ENCODE peak calls at places on chromosomes 16 and 17, in ten cellular contexts. Z is activated CD8-positive, alpha-beta T cell treated with anti-CD3 and anti-CD28 coated beads, Interleukin-2, amount 10 ng/mL, durations not matched to agents 7 days and 5 days; T is stimulated activated naive CD8-positive, alpha-beta T cell treated with anti-CD3 and anti-CD28 coated beads, Interleukin-15, amount 100 ng/mL, for 72 hours; H is effector memory CD8-positive, alpha-beta T cell; D is esophagus mucosa; R is left lung; Y is aorta; J is upper lobe of right lung; N is Right ventricle myocardium superior; F is natural killer cell. M is an unnamed sample.

GRCh38 chr17:73365934-73366623 is 54.3 kb upstream of the CDC42EP4 start:
- ATAC-seq in Z (no peak), T (no peak), H (no peak), D (no peak), R (no peak), Y (no peak), J (peak), N (peak), F (no peak), M (peak)

GRCh38 chr17:50892101-50892776 is 26.1 kb upstream of the TOB1 start:
- ATAC-seq in Z (no peak), T (no peak), H (no peak), D (no peak), R (no peak), Y (no peak), J (no peak), N (no peak), F (no peak), M (no peak)

GRCh38 chr16:3486506-3487215 is 8.6 kb downstream of the C16orf90 start:
- ATAC-seq in Z (no peak), T (no peak), H (no peak), D (no peak), R (no peak), Y (no peak), J (no peak), N (peak), F (no peak), M (no peak)

GRCh38 chr16:85253127-85253941 is 141.1 kb upstream of the CIBAR2 start:
- ATAC-seq in Z (peak), T (peak), H (peak), D (peak), R (peak), Y (peak), J (peak), N (peak), F (peak), M (peak)

GRCh38 chr16:56337131-56337857 is 88.1 kb downstream of the AMFR start:
- ATAC-seq in Z (no peak), T (no peak), H (no peak), D (no peak), R (no peak), Y (no peak), J (no peak), N (no peak), F (no peak), M (no peak)

GRCh38 chr16:48950184-48950583 is 331.5 kb downstream of the CBLN1 start:
- ATAC-seq in Z (no peak), T (no peak), H (no peak), D (no peak), R (no peak), Y (no peak), J (no peak), N (no peak), F (no peak), M (no peak)

GRCh38 chr16:74438492-74438979 is 17.3 kb upstream of the CLEC18B start:
- ATAC-seq in Z (peak), T (peak), H (peak), D (peak), R (no peak), Y (no peak), J (no peak), N (no peak), F (peak), M (no peak)

GRCh38 chr17:61232871-61233270 is 166.8 kb upstream of the TBX2 start:
- ATAC-seq in Z (no peak), T (no peak), H (no peak), D (no peak), R (no peak), Y (no peak), J (no peak), N (no peak), F (no peak), M (no peak)

GRCh38 chr16:25148568-25149215 is 37.1 kb downstream of the LCMT1 start:
- ATAC-seq in Z (no peak), T (no peak), H (no peak), D (no peak), R (no peak), Y (no peak), J (no peak), N (no peak), F (no peak), M (no peak)

GRCh38 chr16:30183961-30184429 is 593 bp downstream of the CORO1A start:
- ATAC-seq in Z (peak), T (peak), H (peak), D (peak), R (no peak), Y (no peak), J (peak), N (no peak), F (peak), M (peak)

GRCh38 chr17:18360518-18360917 is 2.8 kb downstream of the SHMT1 start:
- ATAC-seq in Z (no peak), T (no peak), H (no peak), D (no peak), R (no peak), Y (no peak), J (no peak), N (no peak), F (no peak), M (no peak)